ENCODE peak calls at places on chromosome 13, in five cellular contexts. W is astrocyte of the cerebellum, P is OCI-LY7, T is AG10803, Y is fibroblast of mammary gland. N is an unnamed sample.

GRCh38 chr13:45873491-45874360 is 22.2 kb upstream of the SIAH3 start:
- DNase-seq in P (no peak), Y (peak), T (peak), W (no peak), N (no peak)

GRCh38 chr13:113744197-113745000 is 14.6 kb upstream of the TMEM255B start:
- DNase-seq in Y (no peak), W (no peak), T (no peak), P (no peak), N (no peak)

GRCh38 chr13:98586400-98587144 is 9.7 kb upstream of the STK24 start:
- DNase-seq in P (no peak), Y (no peak), W (no peak), T (no peak), N (no peak)

GRCh38 chr13:107866007-107866665 is 349.2 kb downstream of the LIG4 start:
- DNase-seq in Y (no peak), P (no peak), W (no peak), T (peak), N (no peak)

GRCh38 chr13:102312841-102313240 is 89.0 kb downstream of the FGF14 start:
- DNase-seq in T (no peak), Y (no peak), P (no peak), W (no peak), N (no peak)

GRCh38 chr13:21967871-21968270 is 297.0 kb downstream of the FGF9 start:
- DNase-seq in T (no peak), P (no peak), W (no peak), Y (no peak), N (no peak)

GRCh38 chr13:100098445-100099116 is 9.7 kb downstream of the PCCA start:
- DNase-seq in W (no peak), Y (no peak), T (no peak), P (no peak), N (no peak)

GRCh38 chr13:98742961-98743360 is 9.5 kb downstream of the SLC15A1 start:
- DNase-seq in Y (no peak), P (no peak), W (no peak), T (no peak), N (no peak)

GRCh38 chr13:100363351-100363750 is 225.2 kb downstream of the GGACT start:
- DNase-seq in T (peak), P (no peak), Y (peak), W (peak), N (no peak)

GRCh38 chr13:44273991-44274810 is 99.4 kb upstream of the SERP2 start:
- DNase-seq in T (peak), P (peak), Y (peak), W (no peak), N (peak)

GRCh38 chr13:113142876-113143275 is 15.6 kb upstream of the PROZ start:
- DNase-seq in T (no peak), W (no peak), P (no peak), Y (no peak), N (no peak)

GRCh38 chr13:98055623-98056022 is 87.3 kb upstream of the FARP1 start:
- DNase-seq in T (no peak), P (no peak), W (no peak), Y (no peak), N (no peak)

GRCh38 chr13:113309481-113309880 is 12.4 kb downstream of the LAMP1 start:
- DNase-seq in P (no peak), T (no peak), Y (no peak), W (no peak), N (no peak)

GRCh38 chr13:51270606-51271005 is 48.4 kb downstream of the FAM124A start:
- DNase-seq in P (no peak), Y (no peak), T (no peak), W (no peak), N (no peak)

GRCh38 chr13:113663934-113664333 is 3.1 kb upstream of the GRK1 start:
- DNase-seq in W (no peak), Y (no peak), P (no peak), T (no peak), N (no peak)

GRCh38 chr13:38350114-38350617 is 515 bp downstream of the UFM1 start:
- DNase-seq in T (peak), W (peak), P (peak), Y (peak), N (peak)

GRCh38 chr13:113802761-113803160 is 43.7 kb downstream of the TMEM255B start:
- DNase-seq in P (no peak), Y (no peak), W (no peak), T (no peak), N (no peak)

GRCh38 chr13:75771818-75772217 is 135.7 kb downstream of the LMO7 start:
- DNase-seq in P (no peak), W (peak), T (peak), Y (peak), N (no peak)

GRCh38 chr13:82654851-82655517 is 1227.3 kb downstream of the SLITRK1 start:
- DNase-seq in P (no peak), T (peak), W (peak), Y (peak), N (no peak)

GRCh38 chr13:98384739-98385138 is 192.2 kb downstream of the STK24 start:
- DNase-seq in P (no peak), Y (peak), T (peak), W (peak), N (no peak)

GRCh38 chr13:108902557-108903155 is 273.2 kb downstream of the MYO16 start:
- DNase-seq in T (no peak), P (no peak), Y (no peak), W (no peak), N (no peak)

GRCh38 chr13:18992791-18993190 is 188.8 kb downstream of the TUBA3C start:
- DNase-seq in P (no peak), W (no peak), Y (no peak), T (no peak), N (no peak)

GRCh38 chr13:91467236-91467635 is 68.8 kb downstream of the GPC5 start:
- DNase-seq in W (no peak), P (no peak), Y (no peak), T (no peak), N (no peak)

GRCh38 chr13:43662976-43663375 is 123.8 kb downstream of the ENOX1 start:
- DNase-seq in W (no peak), Y (peak), T (no peak), P (no peak), N (no peak)

GRCh38 chr13:99226493-99226892 is 25.8 kb downstream of the UBAC2 start:
- DNase-seq in T (no peak), P (no peak), W (no peak), Y (peak), N (no peak)

GRCh38 chr13:51928231-51928630 is 66.5 kb downstream of the CCDC70 start:
- DNase-seq in T (no peak), Y (no peak), P (no peak), W (no peak), N (no peak)

GRCh38 chr13:107716241-107716640 is 499.1 kb downstream of the LIG4 start:
- DNase-seq in P (no peak), W (no peak), Y (no peak), T (no peak), N (no peak)

GRCh38 chr13:105921711-105922110 is 613.8 kb downstream of the EFNB2 start:
- DNase-seq in Y (no peak), T (no peak), W (no peak), P (no peak), N (no peak)

GRCh38 chr13:102325321-102325720 is 76.5 kb downstream of the FGF14 start:
- DNase-seq in P (no peak), Y (no peak), T (no peak), W (no peak), N (no peak)

GRCh38 chr13:113118328-113119021 is 4.1 kb upstream of the F10 start:
- DNase-seq in T (no peak), Y (no peak), P (no peak), W (no peak), N (no peak)

GRCh38 chr13:26787961-26788360 is 27.4 kb upstream of the GPR12 start:
- DNase-seq in P (no peak), W (no peak), Y (no peak), T (no peak), N (no peak)

GRCh38 chr13:26786651-26787295 is 26.2 kb upstream of the GPR12 start:
- DNase-seq in Y (no peak), W (no peak), P (peak), T (no peak), N (no peak)

GRCh38 chr13:26785845-26786630 is 25.5 kb upstream of the GPR12 start:
- DNase-seq in T (peak), W (no peak), P (peak), Y (peak), N (no peak)

GRCh38 chr13:26784704-26785639 is 24.4 kb upstream of the GPR12 start:
- DNase-seq in T (no peak), Y (no peak), W (no peak), P (peak), N (no peak)
- TF ChIP-seq CTCF in T (no peak), Y (no peak), W (no peak), P (no peak), N (no peak)

GRCh38 chr13:61466280-61466679 is 50.6 kb upstream of the PCDH20 start:
- DNase-seq in P (no peak), W (no peak), T (no peak), Y (no peak), N (no peak)
- TF ChIP-seq CTCF in P (peak), W (peak), T (no peak), Y (no peak), N (no peak)

DNA sequence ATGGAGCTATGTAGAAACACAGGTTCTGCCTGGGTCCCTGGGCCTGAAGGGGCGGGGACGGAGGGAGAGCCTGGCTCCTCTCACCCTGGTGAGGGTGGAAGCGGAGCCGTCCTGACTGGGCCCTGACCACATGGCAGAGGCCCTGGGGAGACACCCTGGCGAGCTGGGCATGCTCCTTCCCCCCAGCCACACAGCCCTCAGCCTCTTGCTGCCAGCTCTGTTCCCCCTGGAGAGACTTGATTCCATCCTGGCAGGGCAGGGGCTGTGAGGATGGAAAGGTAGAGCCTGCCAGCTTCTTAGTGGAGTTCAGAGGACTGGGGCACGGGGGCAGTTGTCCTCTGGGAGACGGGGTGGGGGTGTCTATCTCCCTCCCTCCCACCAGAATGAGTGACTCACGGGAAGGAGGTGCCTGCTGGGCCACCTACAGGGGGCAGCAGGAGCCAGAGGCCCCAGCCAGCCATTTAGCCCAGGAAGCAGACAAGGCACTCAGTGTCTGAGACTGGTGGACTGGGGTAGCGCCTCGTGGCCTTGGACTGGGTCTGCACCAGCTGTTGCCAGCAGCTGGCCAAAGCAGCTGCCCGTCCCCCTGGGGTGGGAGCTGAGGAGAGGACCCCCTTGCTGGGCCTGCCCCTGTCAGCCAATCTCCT is 22.8 kb upstream of the RNF17 start:
- DNase-seq in Y (no peak), T (no peak), P (peak), W (no peak), N (peak)
- TF ChIP-seq CTCF in Y (peak), T (peak), P (peak), W (no peak), N (peak)

GRCh38 chr13:110445722-110446569 is 115.6 kb downstream of the RAB20 start:
- DNase-seq in P (no peak), T (no peak), W (no peak), Y (peak), N (no peak)

GRCh38 chr13:110442946-110443632 is 118.4 kb downstream of the RAB20 start:
- DNase-seq in T (peak), P (no peak), Y (peak), W (no peak), N (no peak)

GRCh38 chr13:110445183-110445582 is 116.3 kb downstream of the RAB20 start:
- DNase-seq in Y (peak), T (peak), W (no peak), P (no peak), N (peak)

GRCh38 chr13:110443633-110444225 is 117.8 kb downstream of the RAB20 start:
- DNase-seq in T (no peak), W (no peak), Y (peak), P (no peak), N (no peak)

GRCh38 chr13:110444226-110444653 is 117.3 kb downstream of the RAB20 start:
- DNase-seq in T (peak), W (no peak), P (no peak), Y (peak), N (peak)
- TF ChIP-seq CTCF in T (peak), W (peak), P (peak), Y (peak), N (no peak)

GRCh38 chr13:110868631-110869165 is 46.2 kb downstream of the ANKRD10 start:
- DNase-seq in P (no peak), Y (no peak), T (no peak), W (no peak), N (no peak)

GRCh38 chr13:110867380-110867779 is 47.5 kb downstream of the ANKRD10 start:
- DNase-seq in P (no peak), T (no peak), W (no peak), Y (no peak), N (no peak)

GRCh38 chr13:110872034-110872767 is 42.7 kb downstream of the ANKRD10 start:
- DNase-seq in T (no peak), P (no peak), Y (peak), W (no peak), N (no peak)

GRCh38 chr13:110869231-110869804 is 45.6 kb downstream of the ANKRD10 start:
- DNase-seq in T (no peak), Y (peak), W (no peak), P (no peak), N (no peak)

GRCh38 chr13:110869805-110870706 is 44.8 kb downstream of the ANKRD10 start:
- DNase-seq in W (peak), Y (peak), P (no peak), T (peak), N (no peak)
- TF ChIP-seq CTCF in W (no peak), Y (no peak), P (no peak), T (no peak), N (no peak)

DNA sequence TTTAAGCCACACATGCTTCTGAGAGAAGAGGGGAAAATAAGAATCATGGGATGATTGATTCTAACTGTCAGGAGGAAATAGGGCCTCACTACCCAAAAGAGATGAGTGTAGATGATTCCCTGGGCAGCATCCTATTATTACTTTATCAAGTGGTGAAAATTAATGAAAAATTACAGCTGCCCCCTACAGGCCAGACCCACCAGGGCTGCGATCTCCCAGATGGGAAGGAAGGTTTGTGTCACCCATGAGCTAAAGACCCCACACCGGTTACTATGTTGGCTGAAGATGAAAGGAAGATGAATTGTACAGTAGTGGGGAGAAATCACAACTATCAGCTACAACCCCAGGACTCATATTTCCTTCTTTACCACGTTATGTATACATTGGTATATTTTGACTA is 49.5 kb downstream of the RFC3 start:
- DNase-seq in P (no peak), W (no peak), T (no peak), Y (no peak), N (no peak)
- TF ChIP-seq CTCF in P (peak), W (peak), T (no peak), Y (peak), N (no peak)

GRCh38 chr13:66237411-66238062 is 992.6 kb downstream of the PCDH9 start:
- DNase-seq in Y (no peak), W (no peak), P (no peak), T (no peak), N (no peak)
- TF ChIP-seq CTCF in Y (no peak), W (no peak), P (no peak), T (no peak), N (no peak)

N was measured in GM10248.